ENCODE peak calls at places on chromosomes 12 and 14, in six cellular contexts. One of them, this sample, is unnamed.

GRCh38 chr14:56555921-56556570 is 23.6 kb upstream of the TMEM260 start:
- DNase-seq in left ventricle myocardium inferior: no peak
- DNase-seq in dorsolateral prefrontal cortex: no peak
- DNase-seq in GM23338: peak; percentile 79
- DNase-seq in EL: peak; percentile 5
- DNase-seq in fibroblast of gingiva: peak; percentile 40
- DNase-seq in this sample: peak; percentile 57

GRCh38 chr12:28089363-28089762 is 100.9 kb upstream of the CCDC91 start:
- DNase-seq in left ventricle myocardium inferior: no peak
- DNase-seq in dorsolateral prefrontal cortex: no peak
- DNase-seq in GM23338: peak; percentile 51
- DNase-seq in EL: peak; percentile 54
- DNase-seq in fibroblast of gingiva: no peak
- DNase-seq in this sample: no peak

GRCh38 chr12:9673404-9674225 is 4.1 kb downstream of the CLEC2D start:
- DNase-seq in left ventricle myocardium inferior: peak; percentile 52
- DNase-seq in dorsolateral prefrontal cortex: no peak
- DNase-seq in GM23338: peak; percentile 27
- DNase-seq in EL: peak; percentile 92
- DNase-seq in fibroblast of gingiva: peak; percentile 79
- DNase-seq in this sample: no peak

GRCh38 chr12:44873898-44874297 is 2.2 kb downstream of the NELL2 start:
- DNase-seq in left ventricle myocardium inferior: no peak
- DNase-seq in dorsolateral prefrontal cortex: no peak
- DNase-seq in GM23338: peak; percentile 21
- DNase-seq in EL: no peak
- DNase-seq in fibroblast of gingiva: peak; percentile 14
- DNase-seq in this sample: no peak

GRCh38 chr14:74886001-74886400 is 4.3 kb downstream of the DLST start:
- DNase-seq in left ventricle myocardium inferior: no peak
- DNase-seq in dorsolateral prefrontal cortex: no peak
- DNase-seq in GM23338: peak; percentile 95
- DNase-seq in EL: peak; percentile 94
- DNase-seq in fibroblast of gingiva: peak; percentile 98
- DNase-seq in this sample: no peak

GRCh38 chr12:12946686-12947355 is 5.1 kb downstream of the GPRC5D start:
- DNase-seq in left ventricle myocardium inferior: no peak
- DNase-seq in dorsolateral prefrontal cortex: peak; percentile 83
- DNase-seq in GM23338: no peak
- DNase-seq in EL: peak; percentile 24
- DNase-seq in fibroblast of gingiva: peak; percentile 26
- DNase-seq in this sample: no peak

GRCh38 chr14:100658514-100658886 is 68.2 kb upstream of the DLK1 start:
- DNase-seq in left ventricle myocardium inferior: no peak
- DNase-seq in dorsolateral prefrontal cortex: no peak
- DNase-seq in GM23338: no peak
- DNase-seq in EL: no peak
- DNase-seq in fibroblast of gingiva: no peak
- DNase-seq in this sample: no peak

GRCh38 chr14:75274899-75275569 is 3.6 kb upstream of the FOS start:
- DNase-seq in left ventricle myocardium inferior: peak; percentile 26
- DNase-seq in dorsolateral prefrontal cortex: peak; percentile 54
- DNase-seq in GM23338: no peak
- DNase-seq in EL: no peak
- DNase-seq in fibroblast of gingiva: no peak
- DNase-seq in this sample: no peak

GRCh38 chr14:61420326-61420725 is 98.9 kb downstream of the PRKCH start:
- DNase-seq in left ventricle myocardium inferior: no peak
- DNase-seq in dorsolateral prefrontal cortex: no peak
- DNase-seq in GM23338: no peak
- DNase-seq in EL: peak; percentile 9
- DNase-seq in fibroblast of gingiva: peak; percentile 52
- DNase-seq in this sample: no peak

GRCh38 chr12:88325828-88326214 is 183.7 kb downstream of the TMTC3 start:
- DNase-seq in left ventricle myocardium inferior: no peak
- DNase-seq in dorsolateral prefrontal cortex: no peak
- DNase-seq in GM23338: no peak
- DNase-seq in EL: peak; percentile 64
- DNase-seq in fibroblast of gingiva: no peak
- DNase-seq in this sample: no peak

GRCh38 chr12:116955382-116956021 is 44.8 kb downstream of the FBXW8 start:
- DNase-seq in left ventricle myocardium inferior: no peak
- DNase-seq in dorsolateral prefrontal cortex: no peak
- DNase-seq in GM23338: peak; percentile 15
- DNase-seq in EL: no peak
- DNase-seq in fibroblast of gingiva: peak; percentile 26
- DNase-seq in this sample: no peak

GRCh38 chr14:63857467-63858030 is 4.7 kb downstream of the SYNE2 start:
- DNase-seq in left ventricle myocardium inferior: no peak
- DNase-seq in dorsolateral prefrontal cortex: no peak
- DNase-seq in GM23338: no peak
- DNase-seq in EL: peak; percentile 17
- DNase-seq in fibroblast of gingiva: no peak
- DNase-seq in this sample: no peak